ENCODE peak calls at places on chromosomes 1 and 21, in six cellular contexts. C, B, W, A, V and U are unnamed samples.

GRCh38 chr1:147236959-147237791 is 5.3 kb upstream of the CHD1L start:
- DNase-seq in C (no peak), A (no peak), W (no peak), V (no peak), B (no peak), U (no peak)

GRCh38 chr1:75203415-75204277 is 69.5 kb downstream of the LHX8 start:
- DNase-seq in W (peak), A (no peak), B (peak), C (no peak), V (no peak), U (no peak)

GRCh38 chr1:55626326-55626725 is 411.2 kb upstream of the USP24 start:
- DNase-seq in A (no peak), C (no peak), V (no peak), B (no peak), W (no peak), U (no peak)

GRCh38 chr21:16113052-16113715 is 383.4 kb downstream of the USP25 start:
- DNase-seq in A (no peak), W (no peak), B (peak), V (no peak), C (no peak), U (no peak)

GRCh38 chr1:150578278-150579109 is 916 bp downstream of the MCL1 start:
- DNase-seq in C (no peak), W (no peak), V (peak), B (peak), A (peak), U (peak)

GRCh38 chr1:20477355-20478071 is 8.5 kb downstream of the CAMK2N1 start:
- DNase-seq in C (no peak), B (peak), A (no peak), W (no peak), V (no peak), U (no peak)

GRCh38 chr1:203351037-203351625 is at the start of gene FMOD:
- DNase-seq in V (no peak), C (no peak), W (no peak), A (peak), B (peak), U (no peak)

GRCh38 chr1:212286437-212287131 is 1.4 kb downstream of the PPP2R5A start:
- DNase-seq in W (no peak), B (peak), V (no peak), A (no peak), C (no peak), U (no peak)

GRCh38 chr1:48772221-48772620 is 4.5 kb downstream of the BEND5 start:
- DNase-seq in A (no peak), C (no peak), B (no peak), V (no peak), W (no peak), U (no peak)

GRCh38 chr1:76799700-76800099 is 67.6 kb upstream of the ST6GALNAC5 start:
- DNase-seq in A (no peak), V (no peak), W (no peak), B (no peak), C (no peak), U (no peak)

GRCh38 chr1:33007190-33008050 is 29.3 kb downstream of the AK2 start:
- DNase-seq in V (no peak), B (peak), C (no peak), W (peak), A (peak), U (no peak)

GRCh38 chr1:164510435-164510834 is 48.5 kb upstream of the PBX1 start:
- DNase-seq in W (no peak), B (peak), A (no peak), C (no peak), V (no peak), U (no peak)

GRCh38 chr1:240030236-240030635 is 61.4 kb upstream of the FMN2 start:
- DNase-seq in W (peak), A (no peak), B (peak), V (no peak), C (no peak), U (no peak)

GRCh38 chr21:42118901-42119300 is 47.8 kb downstream of the UMODL1 start:
- DNase-seq in C (no peak), B (no peak), A (peak), W (no peak), V (no peak), U (no peak)

GRCh38 chr21:23585419-23585818 is 2021.9 kb downstream of the MRPL39 start:
- DNase-seq in A (no peak), C (no peak), V (no peak), W (no peak), B (no peak), U (no peak)

GRCh38 chr1:101360506-101360905 is 123.7 kb downstream of the S1PR1 start:
- DNase-seq in V (no peak), C (no peak), B (peak), A (no peak), W (no peak), U (no peak)

GRCh38 chr1:1169429-1170214 is 4.1 kb upstream of the TTLL10 start:
- DNase-seq in C (no peak), V (no peak), B (no peak), W (no peak), A (no peak), U (no peak)

GRCh38 chr1:97265630-97266029 is 544.0 kb downstream of the PTBP2 start:
- DNase-seq in V (no peak), A (no peak), B (no peak), C (no peak), W (no peak), U (no peak)

GRCh38 chr1:182174202-182174855 is 112.8 kb upstream of the ZNF648 start:
- DNase-seq in C (no peak), W (no peak), V (no peak), A (peak), B (no peak), U (no peak)

GRCh38 chr1:222880586-222880985 is 65.7 kb downstream of the DISP1 start:
- DNase-seq in V (no peak), W (no peak), C (no peak), B (peak), A (no peak), U (no peak)

GRCh38 chr21:45001134-45002095 is 61.6 kb downstream of the SLX9 start:
- DNase-seq in B (peak), C (no peak), A (peak), V (no peak), W (no peak), U (no peak)

GRCh38 chr1:23568608-23569383 is 9.5 kb upstream of the ID3 start:
- DNase-seq in C (no peak), W (no peak), A (no peak), B (peak), V (no peak), U (no peak)

GRCh38 chr1:70063861-70064260 is 141.5 kb downstream of the LRRC40 start:
- DNase-seq in W (no peak), V (no peak), B (no peak), C (no peak), A (no peak), U (no peak)

GRCh38 chr1:24888971-24889670 is 41.0 kb downstream of the RUNX3 start:
- DNase-seq in C (no peak), B (peak), A (no peak), W (no peak), V (no peak), U (no peak)

GRCh38 chr1:98817830-98818229 is 156.3 kb downstream of the SNX7 start:
- DNase-seq in B (no peak), W (no peak), A (no peak), V (no peak), C (no peak), U (no peak)